ENCODE peak calls at places on chromosomes 13 and 19, in five cellular contexts. R is Calu3; O is stimulated activated CD8-positive, alpha-beta memory T cell treated with anti-CD3 and anti-CD28 coated beads, Interleukin-7, amount 100 ng/mL, for 4 hours; Z is GM03348; M is A549. D is an unnamed sample.

GRCh38 chr13:40662866-40663265 is 3.6 kb downstream of the FOXO1 start:
- DNase-seq in O (no peak), M (no peak), R (no peak), Z (no peak), D (no peak)

GRCh38 chr19:2650515-2650914 is 52.0 kb downstream of the GNG7 start:
- DNase-seq in Z (no peak), R (no peak), O (no peak), M (no peak), D (no peak)

GRCh38 chr13:48165063-48165462 is 67.9 kb upstream of the ITM2B start:
- DNase-seq in O (no peak), Z (no peak), M (no peak), R (no peak), D (no peak)

GRCh38 chr19:35090160-35090794 is 25.3 kb upstream of the FXYD3 start:
- DNase-seq in O (peak), R (peak), M (peak), Z (peak), D (peak)

GRCh38 chr13:97112451-97113152 is 109.5 kb upstream of the MBNL2 start:
- DNase-seq in O (no peak), M (no peak), Z (no peak), R (no peak), D (no peak)

GRCh38 chr19:33797821-33798633 is 1.4 kb downstream of the KCTD15 start:
- DNase-seq in O (no peak), M (peak), Z (peak), R (peak), D (peak)

GRCh38 chr19:58356971-58357797 is 3.9 kb upstream of the A1BG start:
- DNase-seq in O (no peak), R (no peak), M (no peak), Z (peak), D (no peak)

GRCh38 chr19:58311345-58311744 is 6.2 kb downstream of the ERVK3-1 start:
- DNase-seq in Z (no peak), O (no peak), M (no peak), R (no peak), D (no peak)

GRCh38 chr13:27678306-27679040 is 56.8 kb downstream of the POLR1D start:
- DNase-seq in O (no peak), M (no peak), R (no peak), Z (no peak), D (no peak)

GRCh38 chr19:56884481-56884880 is 44.0 kb upstream of the PEG3 start:
- DNase-seq in M (no peak), O (no peak), Z (no peak), R (no peak), D (no peak)

GRCh38 chr19:8340341-8341096 is 2.5 kb downstream of the KANK3 start:
- DNase-seq in R (no peak), Z (no peak), M (no peak), O (no peak), D (peak)

GRCh38 chr19:29807870-29808405 is 3.9 kb upstream of the CCNE1 start:
- DNase-seq in R (no peak), M (no peak), O (no peak), Z (no peak), D (no peak)

D was measured in nephron progenitor cell.